ENCODE peak calls at places on chromosome 22, in seven cellular contexts. One of them, this sample, is unnamed.
A peak's percentile ranks its signal among the peaks of the same experiment; 100 is the strongest.

GRCh38 chr22:34067031-34067430 is 146.8 kb upstream of the LARGE1 start:
- DNase-seq in HCEC 1CT: no peak
- DNase-seq in H4: no peak
- DNase-seq in amygdala: no peak
- DNase-seq in mesenteric fat pad: no peak
- DNase-seq in HTR-8/SVneo: no peak
- DNase-seq in neural crest cell: no peak
- DNase-seq in this sample: no peak

GRCh38 chr22:49394116-49394785 is 433.4 kb downstream of the BRD1 start:
- DNase-seq in HCEC 1CT: no peak
- DNase-seq in H4: no peak
- DNase-seq in amygdala: no peak
- DNase-seq in mesenteric fat pad: peak; percentile 51
- DNase-seq in HTR-8/SVneo: no peak
- DNase-seq in neural crest cell: no peak
- DNase-seq in this sample: no peak

GRCh38 chr22:37133304-37134018 is 16.3 kb downstream of the IL2RB start:
- DNase-seq in HCEC 1CT: no peak
- DNase-seq in H4: no peak
- DNase-seq in amygdala: no peak
- DNase-seq in mesenteric fat pad: no peak
- DNase-seq in HTR-8/SVneo: no peak
- DNase-seq in neural crest cell: no peak
- DNase-seq in this sample: no peak

GRCh38 chr22:38314140-38314991 is 2.9 kb downstream of the CSNK1E start:
- DNase-seq in HCEC 1CT: peak; percentile 45
- DNase-seq in H4: peak; percentile 36
- DNase-seq in amygdala: no peak
- DNase-seq in mesenteric fat pad: no peak
- DNase-seq in HTR-8/SVneo: no peak
- DNase-seq in neural crest cell: no peak
- DNase-seq in this sample: peak; percentile 53

GRCh38 chr22:50338042-50338573 is 5.0 kb upstream of the PPP6R2 start:
- DNase-seq in HCEC 1CT: no peak
- DNase-seq in H4: no peak
- DNase-seq in amygdala: no peak
- DNase-seq in mesenteric fat pad: no peak
- DNase-seq in HTR-8/SVneo: no peak
- DNase-seq in neural crest cell: no peak
- DNase-seq in this sample: no peak

GRCh38 chr22:27462190-27462589 is 339.4 kb downstream of the MN1 start:
- DNase-seq in HCEC 1CT: no peak
- DNase-seq in H4: no peak
- DNase-seq in amygdala: peak; percentile 16
- DNase-seq in mesenteric fat pad: no peak
- DNase-seq in HTR-8/SVneo: no peak
- DNase-seq in neural crest cell: peak; percentile 35
- DNase-seq in this sample: peak; percentile 0

GRCh38 chr22:20994128-20994901 is 7.6 kb downstream of the THAP7 start:
- DNase-seq in HCEC 1CT: no peak
- DNase-seq in H4: no peak
- DNase-seq in amygdala: no peak
- DNase-seq in mesenteric fat pad: no peak
- DNase-seq in HTR-8/SVneo: no peak
- DNase-seq in neural crest cell: no peak
- DNase-seq in this sample: no peak

GRCh38 chr22:41725510-41726110 is 26.3 kb downstream of the MEI1 start:
- DNase-seq in HCEC 1CT: no peak
- DNase-seq in H4: peak; percentile 58
- DNase-seq in amygdala: no peak
- DNase-seq in mesenteric fat pad: peak; percentile 39
- DNase-seq in HTR-8/SVneo: peak; percentile 50
- DNase-seq in neural crest cell: no peak
- DNase-seq in this sample: peak; percentile 89

GRCh38 chr22:47159592-47159991 is 397.1 kb downstream of the TBC1D22A start:
- DNase-seq in HCEC 1CT: no peak
- DNase-seq in H4: no peak
- DNase-seq in amygdala: no peak
- DNase-seq in mesenteric fat pad: no peak
- DNase-seq in HTR-8/SVneo: no peak
- DNase-seq in neural crest cell: no peak
- DNase-seq in this sample: no peak

GRCh38 chr22:35170716-35171697 is 86.3 kb upstream of the HMGXB4 start:
- DNase-seq in HCEC 1CT: no peak
- DNase-seq in H4: no peak
- DNase-seq in amygdala: no peak
- DNase-seq in mesenteric fat pad: peak; percentile 51
- DNase-seq in HTR-8/SVneo: no peak
- DNase-seq in neural crest cell: no peak
- DNase-seq in this sample: no peak

GRCh38 chr22:24027389-24027980 is 16.4 kb downstream of the CABIN1 start:
- DNase-seq in HCEC 1CT: no peak
- DNase-seq in H4: no peak
- DNase-seq in amygdala: no peak
- DNase-seq in mesenteric fat pad: no peak
- DNase-seq in HTR-8/SVneo: no peak
- DNase-seq in neural crest cell: no peak
- DNase-seq in this sample: no peak

GRCh38 chr22:26702906-26703830 is 45.8 kb downstream of the MIAT start:
- DNase-seq in HCEC 1CT: peak; percentile 76
- DNase-seq in H4: no peak
- DNase-seq in amygdala: no peak
- DNase-seq in mesenteric fat pad: no peak
- DNase-seq in HTR-8/SVneo: no peak
- DNase-seq in neural crest cell: no peak
- DNase-seq in this sample: no peak

GRCh38 chr22:48719978-48720661 is 1107.6 kb downstream of the BRD1 start:
- DNase-seq in HCEC 1CT: no peak
- DNase-seq in H4: no peak
- DNase-seq in amygdala: no peak
- DNase-seq in mesenteric fat pad: no peak
- DNase-seq in HTR-8/SVneo: no peak
- DNase-seq in neural crest cell: no peak
- DNase-seq in this sample: no peak

GRCh38 chr22:45425531-45426265 is 12.2 kb downstream of the RIBC2 start:
- DNase-seq in HCEC 1CT: no peak
- DNase-seq in H4: no peak
- DNase-seq in amygdala: no peak
- DNase-seq in mesenteric fat pad: peak; percentile 81
- DNase-seq in HTR-8/SVneo: no peak
- DNase-seq in neural crest cell: no peak
- DNase-seq in this sample: no peak

GRCh38 chr22:30809086-30809485 is 114.4 kb downstream of the OSBP2 start:
- DNase-seq in HCEC 1CT: no peak
- DNase-seq in H4: no peak
- DNase-seq in amygdala: no peak
- DNase-seq in mesenteric fat pad: no peak
- DNase-seq in HTR-8/SVneo: no peak
- DNase-seq in neural crest cell: no peak
- DNase-seq in this sample: no peak

GRCh38 chr22:46027219-46028068 is 50.5 kb upstream of the WNT7B start:
- DNase-seq in HCEC 1CT: no peak
- DNase-seq in H4: no peak
- DNase-seq in amygdala: peak; percentile 67
- DNase-seq in mesenteric fat pad: peak; percentile 93
- DNase-seq in HTR-8/SVneo: no peak
- DNase-seq in neural crest cell: peak; percentile 35
- DNase-seq in this sample: no peak

GRCh38 chr22:21591695-21592094 is 24.2 kb downstream of the UBE2L3 start:
- DNase-seq in HCEC 1CT: no peak
- DNase-seq in H4: no peak
- DNase-seq in amygdala: no peak
- DNase-seq in mesenteric fat pad: no peak
- DNase-seq in HTR-8/SVneo: no peak
- DNase-seq in neural crest cell: no peak
- DNase-seq in this sample: peak; percentile 52

GRCh38 chr22:37545703-37546435 is 14.4 kb upstream of the CDC42EP1 start:
- DNase-seq in HCEC 1CT: peak; percentile 97
- DNase-seq in H4: peak; percentile 74
- DNase-seq in amygdala: no peak
- DNase-seq in mesenteric fat pad: peak; percentile 95
- DNase-seq in HTR-8/SVneo: peak; percentile 80
- DNase-seq in neural crest cell: peak; percentile 61
- DNase-seq in this sample: peak; percentile 93

GRCh38 chr22:24697141-24697540 is 77.4 kb downstream of the PIWIL3 start:
- DNase-seq in HCEC 1CT: no peak
- DNase-seq in H4: no peak
- DNase-seq in amygdala: no peak
- DNase-seq in mesenteric fat pad: no peak
- DNase-seq in HTR-8/SVneo: no peak
- DNase-seq in neural crest cell: no peak
- DNase-seq in this sample: no peak